ENCODE peak calls at places on chromosome 5, in four cellular contexts. U, Y, X and M are unnamed samples.

GRCh38 chr5:38469707-38470267 is 86.7 kb downstream of the LIFR start:
- DNase-seq in U (no peak), Y (no peak), X (no peak), M (no peak)

GRCh38 chr5:125179617-125180016 is 433.2 kb upstream of the ZNF608 start:
- DNase-seq in U (no peak), Y (no peak), X (no peak), M (no peak)

GRCh38 chr5:3886521-3887461 is 291.2 kb downstream of the IRX1 start:
- DNase-seq in U (no peak), Y (no peak), X (no peak), M (no peak)

GRCh38 chr5:2112128-2112808 is 229.5 kb upstream of the IRX4 start:
- DNase-seq in U (no peak), Y (no peak), X (no peak), M (no peak)

GRCh38 chr5:54115768-54116403 is 194.5 kb downstream of the ARL15 start:
- DNase-seq in U (no peak), Y (no peak), X (no peak), M (no peak)

GRCh38 chr5:9188956-9189355 is 356.9 kb downstream of the SEMA5A start:
- DNase-seq in U (no peak), Y (no peak), X (no peak), M (no peak)

GRCh38 chr5:14305045-14305444 is 161.9 kb downstream of the TRIO start:
- DNase-seq in U (no peak), Y (peak), X (no peak), M (no peak)

GRCh38 chr5:9728261-9728660 is 98.1 kb upstream of the TAS2R1 start:
- DNase-seq in U (no peak), Y (no peak), X (no peak), M (no peak)

GRCh38 chr5:52269853-52270252 is 517.9 kb upstream of the ITGA1 start:
- DNase-seq in U (no peak), Y (no peak), X (no peak), M (no peak)

GRCh38 chr5:98403131-98403530 is 370.3 kb upstream of the RGMB start:
- DNase-seq in U (no peak), Y (no peak), X (no peak), M (no peak)

GRCh38 chr5:55604611-55605067 is 69.9 kb upstream of the PLPP1 start:
- DNase-seq in U (no peak), Y (no peak), X (no peak), M (no peak)

GRCh38 chr5:123811771-123812170 is 299.8 kb downstream of the CSNK1G3 start:
- DNase-seq in U (no peak), Y (no peak), X (no peak), M (no peak)

GRCh38 chr5:133460172-133460758 is 152.1 kb downstream of the FSTL4 start:
- DNase-seq in U (no peak), Y (peak), X (no peak), M (peak)

GRCh38 chr5:141412853-141413539 is at the start of gene PCDHGA10:
- DNase-seq in U (peak), Y (peak), X (peak), M (peak)

GRCh38 chr5:80780024-80780423 is 125.2 kb upstream of the DHFR start:
- DNase-seq in U (no peak), Y (no peak), X (peak), M (no peak)

GRCh38 chr5:124902097-124902821 is 155.8 kb upstream of the ZNF608 start:
- DNase-seq in U (peak), Y (peak), X (no peak), M (no peak)

GRCh38 chr5:128920345-128921215 is 44.7 kb upstream of the SLC27A6 start:
- DNase-seq in U (no peak), Y (no peak), X (no peak), M (no peak)

GRCh38 chr5:147539053-147539452 is 29.2 kb upstream of the DPYSL3 start:
- DNase-seq in U (no peak), Y (no peak), X (no peak), M (no peak)

GRCh38 chr5:8842906-8843590 is 702.8 kb downstream of the SEMA5A start:
- DNase-seq in U (no peak), Y (no peak), X (no peak), M (no peak)

GRCh38 chr5:81233080-81233634 is at the start of gene CKMT2:
- DNase-seq in U (no peak), Y (peak), X (peak), M (peak)

GRCh38 chr5:142063878-142064331 is 44.7 kb upstream of the NDFIP1 start:
- DNase-seq in U (no peak), Y (no peak), X (peak), M (peak)

GRCh38 chr5:37900692-37901091 is 60.9 kb upstream of the GDNF start:
- DNase-seq in U (no peak), Y (peak), X (peak), M (peak)

GRCh38 chr5:95080026-95080425 is 204.9 kb downstream of the MCTP1 start:
- DNase-seq in U (no peak), Y (no peak), X (no peak), M (no peak)

GRCh38 chr5:124655211-124655880 is 91.1 kb downstream of the ZNF608 start:
- DNase-seq in U (no peak), Y (no peak), X (no peak), M (no peak)

GRCh38 chr5:55234171-55234700 is 828 bp upstream of the CCNO start:
- DNase-seq in U (no peak), Y (no peak), X (no peak), M (peak)

GRCh38 chr5:77231470-77232138 is 21.1 kb downstream of the PDE8B start:
- DNase-seq in U (no peak), Y (no peak), X (no peak), M (no peak)

GRCh38 chr5:131379723-131380122 is 115.9 kb downstream of the CDC42SE2 start:
- DNase-seq in U (peak), Y (peak), X (peak), M (no peak)

GRCh38 chr5:139690385-139691274 is 42.5 kb downstream of the CXXC5 start:
- DNase-seq in U (no peak), Y (peak), X (no peak), M (no peak)

GRCh38 chr5:53892236-53892635 is 331.8 kb downstream of the NDUFS4 start:
- DNase-seq in U (no peak), Y (no peak), X (no peak), M (no peak)

GRCh38 chr5:102545175-102545574 is 46.4 kb upstream of the SLCO6A1 start:
- DNase-seq in U (no peak), Y (peak), X (peak), M (peak)

GRCh38 chr5:116652196-116652729 is 77.6 kb upstream of the SEMA6A start:
- DNase-seq in U (peak), Y (no peak), X (peak), M (peak)

GRCh38 chr5:1202026-1202797 is 817 bp downstream of the SLC6A19 start:
- DNase-seq in U (no peak), Y (no peak), X (no peak), M (no peak)

GRCh38 chr5:111537153-111538024 is 25.1 kb upstream of the STARD4 start:
- DNase-seq in U (no peak), Y (no peak), X (no peak), M (no peak)

GRCh38 chr5:68710514-68710913 is 383.3 kb upstream of the SLC30A5 start:
- DNase-seq in U (peak), Y (no peak), X (no peak), M (no peak)

GRCh38 chr5:68708842-68709170 is 385.0 kb upstream of the SLC30A5 start:
- DNase-seq in U (no peak), Y (no peak), X (no peak), M (no peak)

GRCh38 chr5:68708156-68708841 is 385.5 kb upstream of the SLC30A5 start:
- DNase-seq in U (no peak), Y (no peak), X (no peak), M (no peak)

GRCh38 chr5:68711311-68712200 is 382.3 kb upstream of the SLC30A5 start:
- DNase-seq in U (peak), Y (no peak), X (no peak), M (no peak)

GRCh38 chr5:68709229-68709628 is 384.6 kb upstream of the SLC30A5 start:
- DNase-seq in U (no peak), Y (no peak), X (no peak), M (no peak)
- TF ChIP-seq NR2C2 in U (no peak), Y (no peak), X (no peak), M (no peak)

GRCh38 chr5:132427285-132428146 is 58.0 kb downstream of the SLC22A5 start:
- DNase-seq in U (no peak), Y (no peak), X (no peak), M (no peak)
- TF ChIP-seq NR2C2 in U (no peak), Y (no peak), X (no peak), M (no peak)

GRCh38 chr5:134958755-134959154 is 9.0 kb upstream of the CATSPER3 start:
- DNase-seq in U (no peak), Y (no peak), X (peak), M (no peak)
- TF ChIP-seq NR2C2 in U (no peak), Y (no peak), X (no peak), M (no peak)

DNA sequence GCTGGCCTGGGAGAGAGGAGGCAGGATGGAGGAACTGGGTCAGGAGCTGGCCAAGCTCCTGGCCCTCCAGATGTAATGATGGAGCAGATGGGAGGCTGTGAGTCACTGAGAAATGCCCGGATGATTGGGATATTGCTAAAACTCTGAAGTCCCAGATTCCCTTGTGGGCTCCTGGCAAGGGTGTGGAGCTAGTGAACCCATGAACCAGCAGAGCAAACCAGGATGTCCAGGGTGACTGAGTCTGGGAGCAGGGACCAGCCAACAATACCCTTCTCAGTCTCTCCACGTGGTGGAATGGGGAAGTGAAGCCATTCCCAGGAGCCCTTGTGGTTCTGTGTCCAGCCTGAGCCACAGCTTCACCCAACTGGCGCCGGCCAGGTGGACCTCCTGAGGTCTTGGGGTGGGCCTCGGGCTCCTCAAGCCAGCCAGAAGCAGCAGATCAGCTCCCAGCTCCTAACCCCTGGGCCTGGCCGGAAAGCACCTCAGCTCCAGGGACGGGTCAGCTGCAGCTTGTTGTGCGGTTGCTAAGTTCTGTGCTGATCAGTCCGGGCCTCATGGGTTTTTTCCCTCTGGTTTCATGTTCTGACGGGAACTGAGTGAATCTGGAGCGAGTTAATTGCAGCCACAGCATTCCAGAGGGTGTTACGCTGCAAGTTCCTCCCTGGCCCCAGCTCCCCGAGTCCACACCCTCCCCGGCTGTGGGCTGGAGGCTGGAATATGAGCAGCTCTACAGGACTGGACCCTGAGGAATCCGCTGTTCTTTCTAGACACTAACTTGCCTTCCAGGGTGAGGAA is 37.6 kb downstream of the DUSP1 start:
- DNase-seq in U (no peak), Y (no peak), X (peak), M (no peak)
- TF ChIP-seq NR2C2 in U (no peak), Y (no peak), X (no peak), M (no peak)

GRCh38 chr5:121500262-121500792 is 351.4 kb upstream of the FTMT start:
- DNase-seq in U (no peak), Y (no peak), X (no peak), M (no peak)

DNA sequence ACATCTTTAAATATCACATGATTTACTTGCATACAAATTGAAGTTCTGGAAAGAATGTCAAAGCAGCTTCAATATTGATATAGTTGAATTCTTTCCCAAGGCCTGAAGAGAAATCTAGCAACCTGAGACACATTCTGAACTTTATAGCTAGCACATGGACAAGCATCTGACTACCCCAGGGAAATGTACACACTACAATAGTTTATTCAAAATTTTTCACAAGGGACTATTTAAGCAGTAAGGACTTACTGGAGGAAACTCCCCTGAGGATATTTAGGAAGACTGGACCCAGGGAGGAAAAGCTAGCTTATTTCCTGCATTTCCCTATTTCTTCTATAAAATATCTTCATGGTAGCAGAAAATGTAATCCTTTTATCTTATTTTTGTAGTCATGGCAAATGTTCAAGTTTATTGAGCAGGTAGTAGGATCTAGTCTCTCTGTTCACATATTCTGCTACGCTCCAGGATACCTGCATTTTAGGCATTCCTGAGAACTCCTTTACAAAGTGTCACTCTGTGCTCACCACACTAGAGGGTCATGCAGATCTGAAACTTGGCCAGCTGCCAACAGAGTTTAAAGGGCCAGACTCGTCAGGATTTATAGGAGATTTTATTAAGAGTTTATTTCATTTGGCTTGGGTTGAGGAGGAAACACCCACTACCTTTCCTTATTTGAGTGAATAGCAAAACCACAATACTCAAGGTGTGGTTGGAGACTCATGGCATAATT is 348.4 kb upstream of the FTMT start:
- DNase-seq in U (no peak), Y (peak), X (peak), M (peak)
- TF ChIP-seq NR2C2 in U (no peak), Y (no peak), X (no peak), M (no peak)

GRCh38 chr5:67549263-67549551 is 352.6 kb upstream of the CD180 start:
- DNase-seq in U (no peak), Y (no peak), X (no peak), M (no peak)

GRCh38 chr5:67552773-67553172 is 356.2 kb upstream of the CD180 start:
- DNase-seq in U (no peak), Y (no peak), X (no peak), M (no peak)

GRCh38 chr5:67549947-67550346 is 353.3 kb upstream of the CD180 start:
- DNase-seq in U (no peak), Y (no peak), X (no peak), M (no peak)

GRCh38 chr5:67547682-67548081 is 351.1 kb upstream of the CD180 start:
- DNase-seq in U (no peak), Y (no peak), X (no peak), M (no peak)

DNA sequence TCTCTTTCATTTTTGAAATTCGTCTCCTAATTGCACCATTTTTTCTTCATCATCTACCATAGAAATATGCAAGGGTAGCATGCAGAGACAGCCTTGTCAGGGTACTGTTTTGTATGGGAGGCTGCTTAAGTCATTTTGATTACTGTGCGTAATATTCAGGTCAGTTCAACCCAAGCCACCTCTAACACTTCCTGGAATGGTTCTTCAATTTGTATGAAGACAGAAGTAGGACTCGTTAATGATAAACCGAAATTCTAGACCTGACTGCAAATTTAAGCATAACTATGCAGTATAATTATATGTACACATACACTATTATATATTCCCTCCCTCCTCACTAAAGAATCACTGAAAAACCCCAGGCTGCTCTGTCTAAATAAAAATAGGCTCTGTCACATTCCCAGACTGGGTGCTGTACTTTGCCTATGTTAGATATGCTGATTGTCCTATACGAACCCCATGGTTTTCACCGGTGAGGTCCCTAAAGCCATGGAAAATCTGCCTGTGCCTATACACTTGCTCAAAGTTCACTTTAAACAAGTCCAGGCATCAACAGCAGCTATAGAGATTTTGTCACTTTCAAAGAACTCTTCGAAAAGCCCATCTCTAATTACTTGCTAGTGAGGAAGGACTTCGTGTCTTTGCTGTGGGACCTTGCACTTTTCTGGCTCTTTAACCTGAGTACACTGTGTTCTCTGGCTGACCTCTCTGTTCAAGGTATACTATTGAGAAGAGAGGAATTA is 352.1 kb upstream of the CD180 start:
- DNase-seq in U (no peak), Y (no peak), X (peak), M (no peak)
- TF ChIP-seq NR2C2 in U (no peak), Y (no peak), X (no peak), M (no peak)

DNA sequence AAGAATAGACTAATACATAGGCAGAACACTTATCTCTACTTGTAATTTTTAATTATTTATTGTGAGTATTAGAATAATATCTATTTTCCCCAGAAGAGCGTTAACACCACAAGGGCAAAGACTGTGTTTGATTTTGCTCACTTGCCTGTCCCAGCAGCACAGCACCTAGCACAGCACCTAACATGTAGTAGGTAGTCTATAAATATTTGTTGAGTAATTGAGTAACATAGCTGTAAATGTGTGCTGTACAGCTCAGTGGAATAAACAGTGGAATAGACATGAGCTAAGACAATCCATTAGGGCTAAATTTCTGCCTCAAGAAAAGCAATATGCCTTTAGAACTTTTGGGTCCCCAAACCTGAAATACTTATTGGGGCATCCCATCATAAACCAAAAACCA is 49.3 kb upstream of the VCAN start:
- DNase-seq in U (no peak), Y (no peak), X (no peak), M (no peak)
- TF ChIP-seq NR2C2 in U (no peak), Y (no peak), X (no peak), M (no peak)

GRCh38 chr5:136192526-136193395 is at the start of gene SMIM32:
- DNase-seq in U (no peak), Y (no peak), X (peak), M (peak)
- TF ChIP-seq NR2C2 in U (no peak), Y (no peak), X (no peak), M (no peak)

GRCh38 chr5:22908129-22908528 is 55.0 kb upstream of the CDH12 start:
- DNase-seq in U (no peak), Y (no peak), X (no peak), M (no peak)
- TF ChIP-seq NR2C2 in U (no peak), Y (no peak), X (no peak), M (no peak)